ENCODE peak calls at places on chromosomes 12 and 14, in five cellular contexts. One of them, this sample, is unnamed.

GRCh38 chr12:124914392-124915248 is at the start of gene UBC:
- DNase-seq in H9: peak
- DNase-seq in endothelial cell: peak
- DNase-seq in transverse colon: peak
- DNase-seq in IMR-90: peak
- DNase-seq in this sample: peak

GRCh38 chr12:131985145-131985875 is 35.6 kb downstream of the EP400 start:
- DNase-seq in IMR-90: no peak
- DNase-seq in endothelial cell: no peak
- DNase-seq in H9: no peak
- DNase-seq in transverse colon: no peak
- DNase-seq in this sample: no peak

GRCh38 chr12:20585055-20585625 is 110.0 kb upstream of the SLCO1C1 start:
- DNase-seq in H9: no peak
- DNase-seq in IMR-90: no peak
- DNase-seq in endothelial cell: no peak
- DNase-seq in transverse colon: no peak
- DNase-seq in this sample: no peak

GRCh38 chr12:53219956-53220856 is 11.8 kb downstream of the RARG start:
- DNase-seq in transverse colon: peak
- DNase-seq in IMR-90: peak
- DNase-seq in H9: peak
- DNase-seq in endothelial cell: no peak
- DNase-seq in this sample: peak

GRCh38 chr12:109944975-109945374 is 44.9 kb downstream of the TCHP start:
- DNase-seq in H9: peak
- DNase-seq in transverse colon: no peak
- DNase-seq in IMR-90: peak
- DNase-seq in endothelial cell: peak
- DNase-seq in this sample: peak

GRCh38 chr12:130418261-130418660 is 80.6 kb downstream of the PIWIL1 start:
- DNase-seq in H9: no peak
- DNase-seq in endothelial cell: no peak
- DNase-seq in transverse colon: no peak
- DNase-seq in IMR-90: no peak
- DNase-seq in this sample: no peak

GRCh38 chr14:58541623-58542022 is 96.1 kb upstream of the DACT1 start:
- DNase-seq in H9: no peak
- DNase-seq in IMR-90: no peak
- DNase-seq in transverse colon: no peak
- DNase-seq in endothelial cell: no peak
- DNase-seq in this sample: no peak

GRCh38 chr14:26597136-26598080 is at the start of gene NOVA1:
- DNase-seq in endothelial cell: peak
- DNase-seq in IMR-90: no peak
- DNase-seq in transverse colon: peak
- DNase-seq in H9: peak
- DNase-seq in this sample: no peak

GRCh38 chr12:49878021-49878420 is 25.7 kb downstream of the FAIM2 start:
- DNase-seq in H9: no peak
- DNase-seq in transverse colon: no peak
- DNase-seq in endothelial cell: no peak
- DNase-seq in IMR-90: no peak
- DNase-seq in this sample: no peak

GRCh38 chr14:105588236-105588860 is 62.0 kb downstream of the TMEM121 start:
- DNase-seq in transverse colon: peak
- DNase-seq in endothelial cell: no peak
- DNase-seq in H9: no peak
- DNase-seq in IMR-90: no peak
- DNase-seq in this sample: no peak

GRCh38 chr14:90188588-90188987 is 67.8 kb upstream of the PSMC1 start:
- DNase-seq in transverse colon: no peak
- DNase-seq in IMR-90: no peak
- DNase-seq in endothelial cell: no peak
- DNase-seq in H9: no peak
- DNase-seq in this sample: no peak

GRCh38 chr12:116881325-116881866 is at the start of gene HRK:
- DNase-seq in transverse colon: no peak
- DNase-seq in endothelial cell: no peak
- DNase-seq in IMR-90: no peak
- DNase-seq in H9: peak
- DNase-seq in this sample: no peak

GRCh38 chr12:51866324-51866723 is 17.8 kb upstream of the FIGNL2 start:
- DNase-seq in IMR-90: no peak
- DNase-seq in endothelial cell: no peak
- DNase-seq in transverse colon: no peak
- DNase-seq in H9: no peak
- DNase-seq in this sample: no peak

GRCh38 chr12:98733667-98734350 is 88.7 kb downstream of the APAF1 start:
- DNase-seq in transverse colon: no peak
- DNase-seq in IMR-90: peak
- DNase-seq in endothelial cell: no peak
- DNase-seq in H9: no peak
- DNase-seq in this sample: no peak

GRCh38 chr14:75915063-75915462 is 66.7 kb downstream of the TGFB3 start:
- DNase-seq in H9: no peak
- DNase-seq in transverse colon: no peak
- DNase-seq in IMR-90: no peak
- DNase-seq in endothelial cell: no peak
- DNase-seq in this sample: no peak

GRCh38 chr14:105336477-105337287 is 22.1 kb downstream of the PACS2 start:
- DNase-seq in endothelial cell: no peak
- DNase-seq in transverse colon: no peak
- DNase-seq in H9: no peak
- DNase-seq in IMR-90: no peak
- DNase-seq in this sample: no peak

GRCh38 chr12:6275609-6276246 is 34.8 kb upstream of the PLEKHG6 start:
- DNase-seq in endothelial cell: no peak
- DNase-seq in H9: no peak
- DNase-seq in IMR-90: no peak
- DNase-seq in transverse colon: no peak
- DNase-seq in this sample: no peak

GRCh38 chr12:6277982-6278438 is 32.5 kb upstream of the PLEKHG6 start:
- DNase-seq in H9: no peak
- DNase-seq in endothelial cell: no peak
- DNase-seq in IMR-90: no peak
- DNase-seq in transverse colon: peak
- DNase-seq in this sample: no peak

GRCh38 chr12:6278439-6279255 is 31.8 kb upstream of the PLEKHG6 start:
- DNase-seq in H9: peak
- DNase-seq in IMR-90: peak
- DNase-seq in endothelial cell: peak
- DNase-seq in transverse colon: peak
- DNase-seq in this sample: peak

GRCh38 chr12:6276247-6276887 is 34.1 kb upstream of the PLEKHG6 start:
- DNase-seq in transverse colon: no peak
- DNase-seq in H9: no peak
- DNase-seq in endothelial cell: no peak
- DNase-seq in IMR-90: no peak
- DNase-seq in this sample: no peak

GRCh38 chr12:6276936-6277615 is 33.4 kb upstream of the PLEKHG6 start:
- DNase-seq in endothelial cell: no peak
- DNase-seq in H9: peak
- DNase-seq in transverse colon: peak
- DNase-seq in IMR-90: no peak
- DNase-seq in this sample: no peak
- TF ChIP-seq CTCF in endothelial cell: no peak
- TF ChIP-seq CTCF in H9: peak
- TF ChIP-seq CTCF in transverse colon: peak
- TF ChIP-seq CTCF in IMR-90: no peak
- TF ChIP-seq CTCF in this sample: peak

DNA sequence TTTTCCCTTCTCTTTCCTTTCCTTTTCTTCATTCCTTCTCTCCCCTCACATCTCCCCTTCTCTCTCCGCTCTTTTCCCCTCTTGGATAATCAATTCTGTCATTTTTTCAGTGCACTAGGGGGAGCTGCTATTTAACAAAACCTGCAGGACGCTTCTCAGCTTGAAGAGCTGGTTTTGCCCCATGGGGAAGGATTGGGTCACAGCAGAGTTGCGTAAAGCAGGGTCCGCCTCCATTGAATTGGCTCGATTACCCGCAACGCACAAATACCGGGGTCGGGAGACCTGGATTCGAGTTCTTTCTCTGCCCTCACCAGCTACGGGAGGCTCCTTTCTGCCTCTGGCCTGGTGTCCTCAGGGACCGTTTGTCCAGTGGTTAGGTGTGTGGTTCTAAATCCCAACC is 42.1 kb upstream of the CHGA start:
- DNase-seq in transverse colon: no peak
- DNase-seq in H9: peak
- DNase-seq in endothelial cell: no peak
- DNase-seq in IMR-90: peak
- DNase-seq in this sample: peak
- TF ChIP-seq CTCF in transverse colon: no peak
- TF ChIP-seq CTCF in H9: peak
- TF ChIP-seq CTCF in endothelial cell: no peak
- TF ChIP-seq CTCF in IMR-90: no peak
- TF ChIP-seq CTCF in this sample: peak

DNA sequence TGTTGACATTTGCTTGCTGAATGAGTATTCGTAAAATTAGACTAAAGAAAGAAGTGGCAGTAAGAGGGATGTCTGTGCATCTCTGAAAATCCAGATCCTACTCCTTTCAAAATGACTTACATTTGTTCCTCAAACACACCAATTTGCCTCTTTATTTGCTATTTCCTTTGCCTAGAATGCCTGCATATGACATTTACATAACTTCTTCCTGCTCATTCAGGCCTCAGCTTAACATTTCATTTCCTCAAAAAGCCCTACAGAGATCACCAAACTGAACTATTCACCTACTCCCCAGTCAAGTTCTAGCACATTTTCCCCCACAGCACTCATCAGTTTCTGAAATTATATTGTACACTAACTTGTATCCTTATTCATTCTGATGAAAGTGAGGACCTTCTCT is 907.2 kb downstream of the LRFN5 start:
- DNase-seq in transverse colon: no peak
- DNase-seq in H9: no peak
- DNase-seq in IMR-90: no peak
- DNase-seq in endothelial cell: no peak
- DNase-seq in this sample: no peak
- TF ChIP-seq CTCF in transverse colon: no peak
- TF ChIP-seq CTCF in H9: no peak
- TF ChIP-seq CTCF in IMR-90: no peak
- TF ChIP-seq CTCF in endothelial cell: no peak
- TF ChIP-seq CTCF in this sample: no peak

GRCh38 chr12:123733243-123733642 is 21.1 kb downstream of the ATP6V0A2 start:
- DNase-seq in IMR-90: peak
- DNase-seq in endothelial cell: no peak
- DNase-seq in H9: no peak
- DNase-seq in transverse colon: no peak
- DNase-seq in this sample: no peak
- TF ChIP-seq CTCF in IMR-90: no peak
- TF ChIP-seq CTCF in endothelial cell: no peak
- TF ChIP-seq CTCF in H9: no peak
- TF ChIP-seq CTCF in transverse colon: no peak
- TF ChIP-seq CTCF in this sample: no peak

GRCh38 chr14:69346710-69347109 is 51.4 kb downstream of the ERH start:
- DNase-seq in IMR-90: no peak
- DNase-seq in H9: peak
- DNase-seq in endothelial cell: peak
- DNase-seq in transverse colon: peak
- DNase-seq in this sample: no peak
- TF ChIP-seq CTCF in IMR-90: peak
- TF ChIP-seq CTCF in H9: peak
- TF ChIP-seq CTCF in endothelial cell: peak
- TF ChIP-seq CTCF in transverse colon: peak
- TF ChIP-seq CTCF in this sample: peak

DNA sequence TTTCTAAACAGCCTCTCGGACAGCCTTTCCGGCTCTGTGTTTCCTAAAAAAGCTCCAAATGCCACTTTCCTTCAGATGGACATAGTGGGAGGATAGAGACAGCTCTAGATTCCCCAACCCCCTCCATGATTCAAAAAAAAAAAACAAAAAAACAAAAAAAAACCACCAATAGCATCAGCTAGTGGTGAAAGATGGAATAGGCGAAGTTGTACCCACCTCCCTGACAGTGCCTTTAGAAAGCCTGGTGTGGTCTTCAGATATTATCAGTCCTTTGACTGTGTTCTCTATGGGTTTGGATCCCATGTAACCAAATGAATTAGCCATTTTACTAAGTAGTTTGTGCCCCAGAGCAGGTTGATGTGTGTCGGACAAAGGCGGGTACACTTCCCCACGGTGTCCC is 94.1 kb downstream of the PHETA1 start:
- DNase-seq in transverse colon: no peak
- DNase-seq in IMR-90: no peak
- DNase-seq in H9: no peak
- DNase-seq in endothelial cell: no peak
- DNase-seq in this sample: no peak
- TF ChIP-seq CTCF in transverse colon: no peak
- TF ChIP-seq CTCF in IMR-90: peak
- TF ChIP-seq CTCF in H9: peak
- TF ChIP-seq CTCF in endothelial cell: peak
- TF ChIP-seq CTCF in this sample: peak

GRCh38 chr12:42474391-42474790 is 115.2 kb downstream of the PRICKLE1 start:
- DNase-seq in endothelial cell: no peak
- DNase-seq in IMR-90: peak
- DNase-seq in transverse colon: no peak
- DNase-seq in H9: no peak
- DNase-seq in this sample: peak

GRCh38 chr12:42469355-42470006 is 120.1 kb downstream of the PRICKLE1 start:
- DNase-seq in endothelial cell: no peak
- DNase-seq in H9: no peak
- DNase-seq in IMR-90: no peak
- DNase-seq in transverse colon: peak
- DNase-seq in this sample: no peak

GRCh38 chr12:42473561-42473960 is 116.0 kb downstream of the PRICKLE1 start:
- DNase-seq in IMR-90: no peak
- DNase-seq in endothelial cell: no peak
- DNase-seq in H9: no peak
- DNase-seq in transverse colon: no peak
- DNase-seq in this sample: peak

GRCh38 chr12:42475055-42475454 is 114.5 kb downstream of the PRICKLE1 start:
- DNase-seq in transverse colon: no peak
- DNase-seq in H9: no peak
- DNase-seq in endothelial cell: no peak
- DNase-seq in IMR-90: no peak
- DNase-seq in this sample: no peak

DNA sequence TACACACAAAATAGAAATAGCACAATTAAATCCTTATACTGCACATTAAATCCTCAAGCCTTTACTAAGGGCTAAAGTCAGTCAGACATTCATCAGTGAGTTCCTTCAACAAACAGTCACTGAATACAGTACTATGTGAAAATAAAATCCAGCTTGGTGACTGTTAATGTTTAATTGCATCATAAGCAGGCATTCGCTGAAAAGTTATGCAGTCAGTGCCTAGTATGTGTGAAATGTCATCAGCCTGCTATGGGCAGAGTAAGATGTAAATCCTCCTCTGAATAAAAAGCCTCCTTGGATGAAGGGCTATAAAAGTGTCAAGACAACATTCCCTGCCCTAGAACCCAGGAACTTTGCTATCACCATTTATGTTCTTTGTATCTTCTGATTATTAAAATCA is 116.4 kb downstream of the PRICKLE1 start:
- DNase-seq in endothelial cell: no peak
- DNase-seq in transverse colon: no peak
- DNase-seq in H9: no peak
- DNase-seq in IMR-90: peak
- DNase-seq in this sample: peak
- TF ChIP-seq CTCF in endothelial cell: no peak
- TF ChIP-seq CTCF in transverse colon: no peak
- TF ChIP-seq CTCF in H9: no peak
- TF ChIP-seq CTCF in IMR-90: no peak
- TF ChIP-seq CTCF in this sample: no peak